ENCODE peak calls at places on chromosomes 1 and 21, in six cellular contexts. V is left lung, K is OCI-LY7, O is fibroblast of pulmonary artery, S is HFFc6, G is tibial nerve. P is an unnamed sample.

GRCh38 chr1:198465201-198466144 is 75.0 kb downstream of the ATP6V1G3 start:
- DNase-seq in V (no peak), K (peak), O (peak), S (peak), G (no peak), P (no peak)

GRCh38 chr1:8020032-8020431 is 6.1 kb downstream of the ERRFI1 start:
- DNase-seq in V (no peak), K (no peak), O (peak), S (no peak), G (no peak), P (no peak)

GRCh38 chr1:21262282-21263051 is 27.8 kb downstream of the ECE1 start:
- DNase-seq in V (no peak), K (no peak), O (peak), S (peak), G (peak), P (no peak)

GRCh38 chr1:89167590-89168215 is 8.1 kb downstream of the GBP7 start:
- DNase-seq in V (no peak), K (no peak), O (peak), S (no peak), G (no peak), P (no peak)

GRCh38 chr1:179190861-179191260 is 38.6 kb downstream of the ABL2 start:
- DNase-seq in V (no peak), K (no peak), O (peak), S (no peak), G (no peak), P (no peak)

GRCh38 chr1:99279525-99279924 is 15.2 kb downstream of the PLPPR4 start:
- DNase-seq in V (no peak), K (no peak), O (no peak), S (no peak), G (no peak), P (no peak)

GRCh38 chr1:34928066-34928864 is 1.2 kb downstream of the DLGAP3 start:
- DNase-seq in V (no peak), K (no peak), O (no peak), S (no peak), G (no peak), P (no peak)

GRCh38 chr1:208243522-208243850 is 698 bp downstream of the PLXNA2 start:
- DNase-seq in V (no peak), K (no peak), O (no peak), S (no peak), G (no peak), P (no peak)

GRCh38 chr1:230340778-230341546 is 85.2 kb downstream of the PGBD5 start:
- DNase-seq in V (no peak), K (no peak), O (no peak), S (no peak), G (no peak), P (no peak)

GRCh38 chr1:19372602-19373001 is 60.5 kb downstream of the SLC66A1 start:
- DNase-seq in V (no peak), K (no peak), O (no peak), S (no peak), G (no peak), P (no peak)

GRCh38 chr1:224252466-224252865 is 69.4 kb downstream of the DEGS1 start:
- DNase-seq in V (no peak), K (no peak), O (no peak), S (no peak), G (no peak), P (no peak)

DNA sequence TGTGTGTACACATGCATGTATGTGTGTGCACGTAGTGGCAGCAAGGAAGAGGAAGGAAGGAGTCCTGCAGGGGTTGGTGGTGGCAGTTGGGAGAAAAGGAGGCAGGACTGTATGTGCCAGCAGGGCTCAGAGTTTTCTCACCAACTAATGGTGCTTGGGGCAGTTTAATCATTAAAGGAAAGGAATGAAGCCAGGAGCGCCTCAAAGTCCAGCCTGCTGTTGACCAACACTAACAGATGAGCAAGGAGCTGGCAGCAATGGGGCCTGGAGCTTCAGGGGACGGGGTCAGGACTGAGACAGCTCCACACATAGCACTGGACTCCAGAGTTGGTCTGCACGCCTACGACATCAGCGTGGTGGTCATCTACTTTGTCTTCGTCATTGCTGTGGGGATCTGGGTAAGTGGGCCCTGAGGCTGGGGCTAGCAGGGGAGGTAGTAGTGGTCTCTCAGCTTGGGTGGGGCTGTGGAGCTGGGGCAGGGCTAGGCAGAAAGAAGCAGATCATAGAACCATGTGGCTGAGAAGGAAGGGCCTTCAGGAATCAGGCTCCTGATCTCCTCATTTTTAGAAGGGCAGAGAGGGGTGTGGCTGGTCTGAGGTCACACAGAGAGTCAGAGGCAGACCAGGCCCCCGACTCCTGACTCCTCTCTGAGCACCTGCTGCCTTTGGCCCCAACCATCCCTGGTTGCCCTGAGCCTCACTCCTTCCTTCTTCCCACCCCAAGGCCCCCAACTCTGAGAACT is at the start of gene SLC5A9:
- DNase-seq in V (no peak), K (no peak), O (no peak), S (no peak), G (no peak), P (no peak)
- TF ChIP-seq CTCF in V (no peak), K (no peak), O (no peak), S (no peak), G (no peak), P (no peak)

GRCh38 chr1:217661407-217661806 is 30.3 kb downstream of the SPATA17 start:
- DNase-seq in V (no peak), K (no peak), O (no peak), S (no peak), G (no peak), P (no peak)
- TF ChIP-seq CTCF in V (no peak), K (no peak), O (no peak), S (no peak), G (no peak), P (no peak)

GRCh38 chr1:245702346-245702745 is 547.6 kb downstream of the KIF26B start:
- DNase-seq in V (no peak), K (no peak), O (no peak), S (no peak), G (no peak), P (no peak)

GRCh38 chr1:245704765-245705164 is 550.0 kb downstream of the KIF26B start:
- DNase-seq in V (no peak), K (no peak), O (peak), S (peak), G (no peak), P (no peak)

GRCh38 chr1:245707941-245708340 is 553.2 kb downstream of the KIF26B start:
- DNase-seq in V (no peak), K (no peak), O (no peak), S (no peak), G (no peak), P (no peak)

GRCh38 chr1:245701631-245702030 is 546.8 kb downstream of the KIF26B start:
- DNase-seq in V (no peak), K (no peak), O (no peak), S (no peak), G (no peak), P (no peak)

GRCh38 chr1:245704341-245704740 is 549.6 kb downstream of the KIF26B start:
- DNase-seq in V (no peak), K (no peak), O (no peak), S (no peak), G (no peak), P (no peak)
- TF ChIP-seq CTCF in V (no peak), K (no peak), O (no peak), S (no peak), G (no peak), P (no peak)

GRCh38 chr1:246566128-246566807 is at the start of the genes CNST and TFB2M:
- DNase-seq in V (peak), K (peak), O (peak), S (peak), G (peak), P (peak)
- TF ChIP-seq CTCF in V (no peak), K (no peak), O (no peak), S (no peak), G (no peak), P (no peak)

DNA sequence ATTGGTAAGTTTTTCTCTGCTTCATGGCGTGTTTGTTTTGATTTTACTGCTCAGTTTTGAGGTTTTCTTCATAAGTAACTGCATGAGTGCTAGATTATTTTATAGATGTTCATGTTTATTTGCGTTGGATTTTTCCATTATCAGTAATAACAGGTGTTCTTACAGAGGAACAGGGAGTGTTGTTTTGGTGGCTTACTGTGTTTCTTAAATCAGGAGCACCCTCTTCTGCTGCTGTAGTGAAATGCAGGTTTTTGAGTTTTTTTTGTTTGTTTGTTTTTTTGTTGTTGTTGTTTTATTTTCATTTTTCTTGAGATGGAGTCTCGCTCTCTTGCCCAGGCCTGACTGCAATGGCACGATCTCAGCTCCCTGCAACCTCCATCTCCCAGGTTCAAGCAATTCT is 32.6 kb downstream of the CTBS start:
- DNase-seq in V (no peak), K (peak), O (peak), S (no peak), G (no peak), P (no peak)
- TF ChIP-seq CTCF in V (no peak), K (peak), O (peak), S (peak), G (no peak), P (no peak)

GRCh38 chr1:9792156-9793042 is 31.4 kb downstream of the CLSTN1 start:
- DNase-seq in V (no peak), K (no peak), O (no peak), S (no peak), G (no peak), P (no peak)
- TF ChIP-seq CTCF in V (no peak), K (peak), O (no peak), S (no peak), G (no peak), P (no peak)

DNA sequence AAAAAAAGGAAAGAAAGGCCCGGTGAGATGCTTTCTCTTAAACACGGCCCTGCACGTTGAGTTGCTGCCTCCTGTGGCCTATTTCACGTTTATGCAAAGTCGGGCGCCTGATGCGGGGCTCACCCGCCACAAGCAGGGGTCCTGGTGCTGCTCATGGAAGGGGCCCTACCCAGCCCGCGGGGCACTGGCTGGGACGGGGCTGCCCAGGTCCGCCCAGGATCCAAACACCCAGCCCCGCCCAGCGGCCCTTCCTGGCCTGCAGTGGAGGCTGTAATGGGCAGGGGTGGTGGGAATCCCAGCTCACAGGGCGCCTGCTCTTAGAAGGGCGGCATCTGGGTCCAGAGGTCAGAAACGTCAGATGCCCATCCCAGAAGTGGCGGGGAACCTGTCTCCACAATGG is 1.6 kb downstream of the COL6A2 start:
- DNase-seq in V (peak), K (no peak), O (peak), S (no peak), G (peak), P (peak)
- TF ChIP-seq CTCF in V (no peak), K (no peak), O (peak), S (no peak), G (no peak), P (no peak)

GRCh38 chr1:151137789-151138188 is 8.6 kb downstream of the SEMA6C start:
- DNase-seq in V (no peak), K (no peak), O (no peak), S (no peak), G (no peak), P (no peak)

GRCh38 chr1:151134991-151135390 is 11.4 kb downstream of the SEMA6C start:
- DNase-seq in V (no peak), K (no peak), O (no peak), S (no peak), G (no peak), P (no peak)

GRCh38 chr1:151133339-151133761 is 13.1 kb downstream of the SEMA6C start:
- DNase-seq in V (no peak), K (no peak), O (peak), S (no peak), G (no peak), P (no peak)

GRCh38 chr1:151134396-151134795 is 12.0 kb downstream of the SEMA6C start:
- DNase-seq in V (no peak), K (no peak), O (no peak), S (no peak), G (no peak), P (no peak)

DNA sequence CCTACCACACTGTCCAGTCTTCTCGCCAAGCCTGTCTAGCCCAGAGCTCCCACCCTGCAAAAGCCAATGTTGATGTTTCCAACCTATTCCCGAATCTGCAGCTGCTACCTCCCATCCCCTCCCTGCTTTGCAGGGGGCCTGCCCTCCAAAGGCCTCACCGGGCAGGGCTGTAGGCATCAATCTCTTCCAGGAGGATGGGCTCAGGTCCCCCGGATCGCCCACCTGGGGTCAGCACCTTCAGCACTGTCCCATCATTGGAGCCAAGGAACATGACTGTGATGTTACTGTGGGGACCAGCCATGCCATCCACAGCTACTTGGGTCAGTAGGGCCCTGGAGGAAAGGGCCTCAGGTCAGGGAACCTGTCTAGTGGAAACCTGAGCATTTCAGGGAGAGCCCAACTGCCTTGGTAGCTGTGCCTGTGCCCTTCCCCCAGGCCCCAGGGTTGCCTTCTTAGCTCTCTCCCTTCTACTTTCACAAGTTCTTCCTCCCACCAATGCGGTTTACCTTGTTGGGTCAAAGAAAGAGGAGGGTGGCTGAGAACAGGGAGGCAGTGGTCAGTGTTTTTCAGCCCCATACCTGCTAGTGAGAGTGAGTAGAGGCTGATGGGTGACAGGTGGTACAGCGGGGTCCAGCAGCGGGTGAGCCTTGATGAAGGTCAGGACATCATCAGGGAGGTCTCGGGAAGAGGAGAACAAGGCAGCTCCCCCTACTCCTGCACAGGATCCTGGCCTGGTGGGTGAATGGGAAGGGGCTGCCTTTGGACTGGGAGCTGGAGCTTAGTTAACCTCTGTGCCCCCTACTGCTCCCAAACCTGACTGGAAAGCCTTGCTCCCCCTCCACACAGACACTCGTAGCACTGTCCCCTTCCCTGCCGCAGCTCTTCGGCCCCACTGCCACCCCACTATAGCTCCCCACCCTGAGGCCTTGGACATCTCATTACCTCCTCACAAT is 10.7 kb downstream of the SEMA6C start:
- DNase-seq in V (no peak), K (no peak), O (no peak), S (no peak), G (no peak), P (no peak)
- TF ChIP-seq CTCF in V (no peak), K (peak), O (no peak), S (peak), G (no peak), P (no peak)

DNA sequence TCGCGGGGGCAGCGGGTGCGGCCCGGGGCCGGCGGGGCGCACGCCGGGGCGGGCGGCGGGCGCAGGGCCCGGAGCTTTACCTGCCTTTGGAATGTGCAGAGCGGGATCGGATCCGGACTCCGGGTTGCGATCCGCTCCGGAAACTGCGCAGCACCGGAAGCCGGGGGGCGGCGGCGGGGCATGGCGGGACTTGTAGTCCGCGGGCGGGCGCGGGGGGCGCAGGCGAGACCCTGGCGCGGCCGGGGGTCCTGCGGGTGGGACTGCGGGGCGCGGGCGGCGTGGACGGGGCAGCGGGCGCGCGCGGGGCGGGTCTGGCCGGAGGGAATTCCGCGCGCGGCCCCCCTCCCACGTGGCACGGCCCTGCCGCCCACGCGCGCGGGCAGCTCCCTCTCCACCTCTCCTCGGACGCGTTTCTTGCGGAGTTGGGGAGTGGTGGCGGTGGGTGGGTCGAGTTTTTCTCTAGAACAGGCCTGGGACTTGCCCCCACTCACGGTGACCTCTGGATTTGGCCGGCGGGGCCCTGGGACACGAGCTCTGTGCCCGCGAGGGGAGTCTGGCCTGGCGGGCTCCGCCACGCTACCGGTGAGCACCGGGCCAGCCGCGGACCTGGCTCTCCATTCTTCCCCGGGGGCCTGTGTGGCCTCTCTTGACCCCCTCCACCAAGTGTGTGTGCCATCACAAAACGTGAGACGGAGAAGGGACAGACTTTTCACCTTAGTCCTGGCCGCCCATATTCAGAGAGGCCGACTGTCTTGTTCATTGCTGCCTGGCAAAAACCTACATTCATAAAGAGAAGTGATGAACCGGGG is at the start of gene PRDM15:
- DNase-seq in V (peak), K (peak), O (peak), S (peak), G (peak), P (peak)
- TF ChIP-seq CTCF in V (no peak), K (no peak), O (no peak), S (no peak), G (no peak), P (no peak)